ENCODE peak calls at places on chromosomes 13 and 19, in six cellular contexts. G is IMR-90, O is kidney epithelial cell, M is upper lobe of right lung, Z is body of pancreas, B is cardiac fibroblast. C is an unnamed sample.

GRCh38 chr13:46149272-46150133 is 32.5 kb downstream of the LCP1 start:
- DNase-seq in B (peak), Z (no peak), M (no peak), G (peak), O (no peak), C (peak)

GRCh38 chr19:33520844-33521479 is 629 bp downstream of the PEPD start:
- DNase-seq in Z (no peak), B (no peak), O (no peak), M (no peak), G (no peak), C (no peak)

GRCh38 chr13:30843548-30843947 is 62.5 kb upstream of the MEDAG start:
- DNase-seq in O (no peak), B (no peak), M (no peak), Z (no peak), G (no peak), C (no peak)

GRCh38 chr19:47697863-47698609 is 15.2 kb upstream of the EHD2 start:
- DNase-seq in G (peak), Z (peak), O (peak), B (peak), M (peak), C (peak)

GRCh38 chr13:79108914-79109643 is 297.0 kb downstream of the RBM26 start:
- DNase-seq in Z (no peak), B (no peak), O (no peak), G (no peak), M (no peak), C (no peak)

GRCh38 chr19:48095637-48096175 is 14.9 kb downstream of the PLA2G4C start:
- DNase-seq in G (peak), B (no peak), O (no peak), M (no peak), Z (no peak), C (no peak)

GRCh38 chr13:112965103-112965502 is 3.9 kb upstream of the MCF2L start:
- DNase-seq in G (no peak), M (no peak), O (no peak), Z (no peak), B (no peak), C (no peak)

GRCh38 chr19:35144600-35145436 is 1.8 kb downstream of the FXYD7 start:
- DNase-seq in M (no peak), Z (peak), O (no peak), G (no peak), B (no peak), C (no peak)

GRCh38 chr13:41546372-41547252 is 89.3 kb downstream of the RGCC start:
- DNase-seq in G (peak), O (peak), B (peak), M (no peak), Z (no peak), C (no peak)

GRCh38 chr13:94558721-94559120 is 37.2 kb downstream of the TGDS start:
- DNase-seq in G (no peak), B (no peak), O (no peak), Z (no peak), M (no peak), C (no peak)

GRCh38 chr13:99896712-99897440 is 74.7 kb downstream of the ZIC5 start:
- DNase-seq in G (no peak), B (no peak), Z (no peak), O (no peak), M (no peak), C (no peak)

GRCh38 chr13:36357231-36357630 is 11.0 kb upstream of the SPART start:
- DNase-seq in O (no peak), B (no peak), G (no peak), Z (no peak), M (no peak), C (no peak)

GRCh38 chr13:63774133-63774532 is 2358.5 kb upstream of the PCDH20 start:
- DNase-seq in M (no peak), B (peak), Z (no peak), O (no peak), G (no peak), C (no peak)

GRCh38 chr19:5338661-5339469 is 1.7 kb downstream of the PTPRS start:
- DNase-seq in G (no peak), B (no peak), M (no peak), O (no peak), Z (no peak), C (no peak)

GRCh38 chr19:42284066-42284501 is 15.0 kb downstream of the CIC start:
- DNase-seq in M (peak), Z (peak), B (peak), G (peak), O (no peak), C (no peak)

GRCh38 chr13:98461525-98462240 is 115.2 kb downstream of the STK24 start:
- DNase-seq in M (peak), G (no peak), Z (no peak), B (no peak), O (no peak), C (no peak)

GRCh38 chr19:8308891-8309291 is 733 bp upstream of the CD320 start:
- DNase-seq in M (no peak), Z (peak), O (no peak), G (no peak), B (no peak), C (no peak)

GRCh38 chr13:94079876-94080275 is 399.6 kb downstream of the DCT start:
- DNase-seq in O (no peak), Z (no peak), M (no peak), G (peak), B (peak), C (no peak)

GRCh38 chr19:283395-283794 is 7.8 kb downstream of the PLPP2 start:
- DNase-seq in G (no peak), Z (no peak), O (no peak), M (no peak), B (no peak), C (no peak)

GRCh38 chr13:85651440-85651839 is 147.8 kb downstream of the SLITRK6 start:
- DNase-seq in O (no peak), G (peak), M (no peak), B (no peak), Z (no peak), C (peak)

GRCh38 chr13:69319659-69320058 is 788.0 kb upstream of the ATXN8OS start:
- DNase-seq in Z (no peak), M (no peak), O (peak), B (no peak), G (no peak), C (no peak)

GRCh38 chr13:24625324-24625723 is 54.9 kb upstream of the ATP12A start:
- DNase-seq in G (no peak), O (no peak), B (no peak), M (no peak), Z (no peak), C (no peak)

GRCh38 chr19:53958168-53958571 is 4.6 kb upstream of the CACNG8 start:
- DNase-seq in Z (no peak), G (no peak), M (peak), B (no peak), O (no peak), C (no peak)

GRCh38 chr13:21435710-21436151 is 23.4 kb downstream of the ZDHHC20 start:
- DNase-seq in G (peak), Z (peak), M (peak), B (peak), O (peak), C (peak)

GRCh38 chr13:78820541-78820940 is 161.6 kb upstream of the OBI1 start:
- DNase-seq in B (no peak), M (no peak), Z (no peak), O (no peak), G (no peak), C (no peak)

GRCh38 chr13:48299591-48299990 is 4.0 kb upstream of the RB1 start:
- DNase-seq in M (no peak), G (no peak), Z (no peak), O (no peak), B (no peak), C (no peak)

GRCh38 chr19:12695997-12696365 is 450 bp downstream of the FBXW9 start:
- DNase-seq in B (no peak), O (no peak), M (no peak), G (no peak), Z (no peak), C (no peak)

GRCh38 chr19:13430790-13431582 is 75.3 kb downstream of the CACNA1A start:
- DNase-seq in Z (peak), G (peak), M (peak), O (no peak), B (peak), C (no peak)

GRCh38 chr13:70249332-70250064 is 141.2 kb upstream of the KLHL1 start:
- DNase-seq in O (peak), G (no peak), M (no peak), B (peak), Z (no peak), C (peak)

GRCh38 chr19:33698576-33699435 is 77.1 kb downstream of the CHST8 start:
- DNase-seq in M (peak), B (no peak), G (no peak), Z (no peak), O (no peak), C (no peak)

GRCh38 chr13:20412761-20413355 is 112.8 kb downstream of the CRYL1 start:
- DNase-seq in G (peak), Z (no peak), M (no peak), B (peak), O (no peak), C (no peak)

GRCh38 chr13:24286624-24287023 is 22.8 kb upstream of the C1QTNF9 start:
- DNase-seq in M (no peak), B (no peak), O (no peak), Z (no peak), G (no peak), C (no peak)

GRCh38 chr13:32045963-32046785 is 14.6 kb downstream of the FRY start:
- DNase-seq in Z (peak), B (peak), M (no peak), G (peak), O (peak), C (peak)

GRCh38 chr19:38719761-38720558 is 24.3 kb downstream of the CAPN12 start:
- DNase-seq in M (no peak), Z (no peak), O (no peak), B (no peak), G (no peak), C (no peak)

GRCh38 chr19:38062959-38063786 is 156.2 kb downstream of the SIPA1L3 start:
- DNase-seq in M (no peak), G (peak), Z (peak), B (no peak), O (no peak), C (no peak)

GRCh38 chr13:27919934-27920676 is at the start of gene PDX1:
- DNase-seq in M (no peak), O (no peak), B (no peak), Z (no peak), G (no peak), C (no peak)
- H3K4me3 ChIP-seq in M (peak), O (no peak), B (no peak), Z (peak), G (peak), C (no peak)

GRCh38 chr13:55517312-55517711 is 1623.4 kb upstream of the PRR20A start:
- DNase-seq in M (no peak), G (no peak), B (no peak), O (no peak), Z (no peak), C (no peak)
- TF ChIP-seq CTCF in M (no peak), G (no peak), B (no peak), O (peak), Z (no peak), C (peak)

DNA sequence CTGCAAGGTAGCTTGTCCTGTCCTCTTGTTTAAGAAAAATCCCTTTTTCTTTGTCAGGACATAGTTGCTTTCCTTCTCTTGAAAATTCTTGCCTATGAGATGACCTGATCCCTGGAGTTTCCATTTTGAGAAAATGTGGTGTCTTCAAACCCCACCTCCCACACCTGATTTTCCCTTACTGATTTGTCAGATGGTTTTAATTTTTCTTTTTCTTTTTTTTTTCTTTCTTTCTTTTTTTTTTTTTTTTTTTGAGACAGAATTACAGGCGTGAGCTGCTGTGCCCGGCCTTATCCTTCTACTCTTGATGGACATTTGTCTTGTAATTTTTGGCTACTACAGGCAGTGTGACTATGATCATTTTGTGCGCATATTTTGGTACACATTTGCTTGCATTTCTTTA is 1.2 kb downstream of the ZNF345 start:
- DNase-seq in G (no peak), Z (no peak), M (no peak), O (no peak), B (no peak), C (no peak)
- H3K4me3 ChIP-seq in G (no peak), Z (no peak), M (no peak), O (no peak), B (peak), C (peak)

DNA sequence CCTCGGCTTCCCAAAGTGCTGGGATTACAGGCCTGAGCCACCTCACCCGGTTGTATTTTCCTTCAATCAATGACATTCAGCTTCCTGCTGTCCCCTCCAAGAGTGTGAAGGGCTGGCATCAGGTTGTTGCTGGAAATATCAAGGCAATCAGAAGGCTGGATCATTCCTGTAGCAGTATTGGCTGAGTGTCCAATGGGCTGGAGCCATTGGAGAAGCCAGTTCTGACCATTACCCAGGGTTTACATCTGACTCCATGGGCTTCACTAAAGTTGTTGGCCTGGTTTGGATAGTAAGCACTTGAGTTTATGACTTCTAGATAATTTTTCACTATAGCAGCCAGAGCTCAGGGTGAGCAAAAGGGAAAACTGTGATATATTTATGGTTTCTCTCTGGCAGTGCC is 137.0 kb downstream of the DLEU7 start:
- DNase-seq in Z (no peak), M (no peak), B (no peak), G (no peak), O (no peak), C (no peak)
- TF ChIP-seq CTCF in Z (no peak), M (no peak), B (no peak), G (no peak), O (no peak), C (no peak)

DNA sequence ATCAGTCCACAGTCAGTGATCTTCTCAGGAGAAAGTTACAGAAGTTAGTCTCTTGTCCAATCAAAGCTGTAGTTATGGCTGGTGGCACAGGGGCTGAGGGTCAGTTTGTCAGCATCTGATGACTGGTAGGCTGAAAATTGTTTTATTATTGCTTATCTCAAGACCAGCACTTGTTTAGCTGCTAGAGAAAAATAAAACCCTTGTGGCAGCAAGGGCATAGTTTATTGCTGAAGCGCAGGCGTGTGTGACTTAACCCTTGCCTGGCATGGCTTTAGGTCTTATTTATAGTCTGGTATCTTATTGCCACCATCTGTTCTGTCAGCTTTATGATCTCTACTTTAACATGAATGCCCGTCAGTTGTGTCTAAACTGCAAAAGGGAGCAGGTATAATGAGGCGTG is 154.7 kb downstream of the USP12 start:
- DNase-seq in Z (no peak), B (no peak), M (no peak), G (no peak), O (no peak), C (no peak)
- H3K4me3 ChIP-seq in Z (no peak), B (no peak), M (no peak), G (no peak), O (no peak), C (no peak)

GRCh38 chr19:6662692-6663091 is 7.3 kb downstream of the TNFSF14 start:
- DNase-seq in M (no peak), G (no peak), O (no peak), Z (no peak), B (no peak), C (no peak)

GRCh38 chr19:6668696-6669095 is 1.3 kb downstream of the TNFSF14 start:
- DNase-seq in G (no peak), O (no peak), Z (no peak), M (no peak), B (no peak), C (no peak)

GRCh38 chr19:6663236-6664187 is 6.4 kb downstream of the TNFSF14 start:
- DNase-seq in G (no peak), Z (no peak), O (no peak), M (no peak), B (peak), C (no peak)

GRCh38 chr19:6664916-6665315 is 5.0 kb downstream of the TNFSF14 start:
- DNase-seq in B (no peak), Z (no peak), G (no peak), O (no peak), M (no peak), C (no peak)

DNA sequence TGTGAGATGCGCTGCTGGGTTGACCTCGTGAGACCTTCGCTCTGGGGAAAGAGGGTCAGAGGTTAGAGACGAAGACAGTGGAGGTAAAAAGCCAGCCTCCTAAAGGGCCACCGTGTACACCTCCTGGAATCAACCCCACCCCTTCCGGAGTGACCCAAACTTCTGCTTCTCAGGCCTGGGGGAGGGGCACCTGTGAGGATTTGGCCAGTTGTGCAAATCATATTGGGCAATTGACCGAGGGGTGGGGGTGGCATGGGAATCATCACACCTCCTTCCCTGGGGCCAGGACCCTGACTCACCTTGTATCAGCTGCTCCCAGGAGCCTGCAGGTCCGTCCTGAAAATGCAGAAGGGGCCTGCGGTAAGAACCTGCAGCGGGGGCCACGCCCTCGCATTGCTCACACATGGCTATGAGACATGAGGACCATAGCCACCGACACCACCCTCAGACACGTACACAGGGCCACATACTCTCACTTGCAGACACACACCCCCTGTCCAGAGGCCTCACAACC is 2.8 kb downstream of the TNFSF14 start:
- DNase-seq in B (no peak), G (no peak), Z (no peak), O (no peak), M (no peak), C (no peak)
- TF ChIP-seq CTCF in B (no peak), G (no peak), Z (no peak), O (no peak), M (no peak), C (no peak)

DNA sequence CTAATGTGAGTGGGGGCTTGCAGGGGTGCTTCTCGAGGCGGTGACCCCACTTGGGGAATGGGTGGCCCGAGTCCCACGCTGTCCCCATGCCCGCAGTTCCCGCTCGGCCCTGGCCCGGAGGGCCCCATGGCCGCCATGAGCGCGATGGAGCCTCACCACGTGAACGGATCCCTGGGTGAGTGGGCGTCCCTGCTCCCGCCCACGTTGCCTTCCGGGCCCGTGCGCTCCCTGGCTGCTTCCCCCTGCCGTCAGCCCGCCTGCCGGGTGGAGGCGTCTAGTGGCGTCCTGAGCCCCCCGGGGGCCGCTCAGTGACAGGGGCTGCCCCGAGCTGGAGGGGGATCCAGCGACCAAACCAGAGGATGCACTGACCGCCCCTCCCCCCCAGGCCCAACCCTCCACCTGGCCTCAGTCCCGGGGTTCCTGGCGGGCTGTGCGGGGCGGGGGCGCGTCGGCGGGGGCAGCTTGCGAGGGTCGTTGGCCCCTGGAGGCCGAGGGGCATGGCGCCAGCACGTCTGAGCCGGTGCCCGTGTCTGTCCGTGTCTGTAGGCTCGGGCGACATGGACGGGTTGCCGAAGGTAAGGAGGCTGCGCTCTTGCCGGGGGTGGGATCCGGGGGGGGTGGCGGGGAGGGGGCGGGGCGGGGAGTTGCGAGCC is 4.8 kb downstream of the ISYNA1 start:
- DNase-seq in Z (no peak), B (no peak), G (no peak), M (no peak), O (no peak), C (no peak)
- H3K4me3 ChIP-seq in Z (no peak), B (peak), G (peak), M (peak), O (peak), C (peak)

GRCh38 chr19:29777916-29778315 is 33.9 kb upstream of the CCNE1 start:
- DNase-seq in M (no peak), G (no peak), B (no peak), Z (no peak), O (no peak), C (no peak)

GRCh38 chr19:29774126-29774525 is 37.7 kb upstream of the CCNE1 start:
- DNase-seq in G (no peak), Z (no peak), B (no peak), O (no peak), M (no peak), C (no peak)

GRCh38 chr19:29772696-29773095 is 39.1 kb upstream of the CCNE1 start:
- DNase-seq in G (no peak), Z (no peak), M (no peak), B (no peak), O (no peak), C (no peak)

GRCh38 chr19:29773141-29773540 is 38.6 kb upstream of the CCNE1 start:
- DNase-seq in M (no peak), O (no peak), B (no peak), G (no peak), Z (no peak), C (no peak)

DNA sequence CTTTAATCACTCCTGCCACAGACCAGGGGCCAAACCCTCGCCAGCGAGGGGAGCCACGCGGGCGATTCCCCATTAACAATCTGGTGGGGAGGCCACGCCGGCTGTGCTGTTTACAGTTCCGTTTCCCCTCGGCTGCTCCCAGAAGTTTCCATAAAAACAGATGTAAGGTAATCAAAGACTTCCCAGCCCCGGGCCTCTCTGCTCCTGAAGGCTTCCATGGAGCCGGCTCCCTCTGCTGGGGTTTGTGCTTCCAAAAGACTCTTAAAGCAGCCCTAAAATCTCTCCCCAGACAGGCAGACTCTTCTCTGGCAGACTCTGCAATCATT is 36.3 kb upstream of the CCNE1 start:
- DNase-seq in O (no peak), B (no peak), G (no peak), M (no peak), Z (no peak), C (no peak)
- TF ChIP-seq CTCF in O (no peak), B (no peak), G (no peak), M (no peak), Z (no peak), C (no peak)

C was measured in retinal pigment epithelial cell.